ENCODE peak calls at places on chromosomes 6 and 20, in seven cellular contexts. G, S, K, Q, W, P and O are unnamed samples.
A peak's percentile ranks its signal among the peaks of the same experiment; 100 is the strongest.

GRCh38 chr6:18585032-18585573 is 198.0 kb downstream of the RNF144B start:
- DNase-seq in P (peak; percentile 90), W (no peak), G (peak; percentile 22), Q (no peak), S (peak; percentile 84), K (peak; percentile 74), O (no peak)

GRCh38 chr6:163806761-163807499 is 392.4 kb downstream of the QKI start:
- DNase-seq in Q (no peak), P (peak; percentile 46), W (no peak), K (peak; percentile 23), S (no peak), G (no peak), O (no peak)

GRCh38 chr6:6565488-6565887 is 23.0 kb upstream of the LY86 start:
- DNase-seq in G (peak; percentile 33), Q (no peak), K (no peak), P (no peak), S (no peak), W (no peak), O (no peak)

GRCh38 chr6:149134531-149134933 is 183.0 kb upstream of the TAB2 start:
- DNase-seq in P (peak; percentile 50), W (no peak), S (no peak), G (no peak), K (no peak), Q (no peak), O (no peak)

GRCh38 chr6:40986364-40986763 is 52.7 kb downstream of the UNC5CL start:
- DNase-seq in K (no peak), Q (no peak), W (no peak), P (peak; percentile 48), G (no peak), S (no peak), O (no peak)

GRCh38 chr20:23205656-23206055 is 119.5 kb upstream of the CD93 start:
- DNase-seq in S (peak; percentile 84), K (no peak), W (no peak), G (no peak), P (peak; percentile 55), Q (peak; percentile 87), O (no peak)

GRCh38 chr20:58213112-58213511 is 15.3 kb downstream of the ANKRD60 start:
- DNase-seq in P (peak; percentile 22), G (no peak), W (no peak), S (no peak), K (peak; percentile 21), Q (no peak), O (no peak)

GRCh38 chr20:19621072-19621471 is 137.0 kb upstream of the RIN2 start:
- DNase-seq in Q (no peak), G (no peak), P (peak; percentile 1), W (no peak), K (no peak), S (no peak), O (no peak)

GRCh38 chr20:50029697-50030428 is 47.1 kb downstream of the SNAI1 start:
- DNase-seq in S (peak; percentile 52), Q (peak; percentile 92), K (peak; percentile 96), W (no peak), P (peak; percentile 97), G (peak; percentile 51), O (no peak)

GRCh38 chr6:115896538-115897129 is 164.1 kb downstream of the FRK start:
- DNase-seq in G (no peak), W (peak; percentile 22), S (peak; percentile 66), K (peak; percentile 57), Q (no peak), P (peak; percentile 16), O (no peak)

GRCh38 chr6:150638765-150639164 is 39.1 kb downstream of the PLEKHG1 start:
- DNase-seq in P (peak; percentile 27), G (no peak), S (no peak), K (no peak), Q (no peak), W (no peak), O (no peak)

DNA sequence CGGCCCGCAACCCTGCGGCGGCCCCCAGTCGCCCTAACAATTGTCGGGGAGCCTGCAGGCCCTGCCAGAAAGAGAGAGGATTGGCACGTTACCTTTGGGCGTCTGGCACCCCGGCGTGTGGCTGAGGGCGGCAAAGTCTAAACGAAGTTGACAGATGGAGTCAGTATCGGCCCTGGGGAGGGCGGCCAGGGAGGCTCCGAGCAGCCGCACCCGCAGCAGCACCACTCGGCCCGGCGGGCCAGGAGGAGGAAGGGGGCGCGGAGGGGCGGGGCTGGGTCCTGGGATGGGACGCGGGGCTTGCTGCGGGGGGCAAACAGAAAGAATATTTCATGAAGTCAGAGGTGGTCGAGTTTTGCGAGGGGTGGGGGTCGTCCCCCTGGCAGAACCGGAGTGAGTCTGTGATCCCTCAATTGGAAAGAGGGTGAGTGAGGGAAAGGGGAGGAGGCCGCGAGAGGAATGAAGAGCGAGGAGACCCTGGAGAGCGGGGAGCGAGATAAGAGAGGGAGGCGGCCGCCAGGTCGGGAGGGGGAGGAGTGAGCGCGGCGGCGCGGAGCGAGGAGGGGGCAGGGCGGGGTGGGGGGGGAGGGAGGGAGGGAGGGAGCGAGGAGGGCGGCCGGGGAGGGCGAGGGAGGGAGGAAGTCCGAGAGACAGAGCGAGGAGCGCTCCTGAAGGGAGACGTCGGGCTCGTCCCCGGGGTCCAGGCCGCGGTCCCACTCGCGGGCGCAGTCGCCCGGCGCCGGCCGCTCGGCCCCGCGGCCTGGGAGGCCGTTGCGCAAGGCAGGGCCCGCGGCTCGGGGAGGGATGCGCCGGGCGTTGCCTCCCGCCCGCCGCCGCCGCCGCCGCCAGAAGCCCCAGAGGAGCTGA is at the start of gene FOXF2:
- DNase-seq in S (peak; percentile 69), P (no peak), K (no peak), Q (no peak), G (no peak), W (no peak), O (no peak)
- H3K4me3 ChIP-seq in S (peak within 1 kb of the TSS; percentile 77), P (peak within 1 kb of the TSS; percentile 73), K (peak within 1 kb of the TSS; percentile 71), Q (peak within 1 kb of the TSS; percentile 43), G (no peak within 1 kb of the TSS), W (no peak within 1 kb of the TSS), O (no peak within 1 kb of the TSS)

GRCh38 chr6:147392917-147393625 is 115.4 kb upstream of the SAMD5 start:
- DNase-seq in S (no peak), G (no peak), W (no peak), P (no peak), Q (no peak), K (no peak), O (no peak)

GRCh38 chr6:147395158-147395557 is 113.3 kb upstream of the SAMD5 start:
- DNase-seq in K (peak; percentile 57), P (peak; percentile 25), Q (no peak), G (no peak), W (no peak), S (no peak), O (no peak)

GRCh38 chr6:147389463-147389862 is 119.0 kb upstream of the SAMD5 start:
- DNase-seq in W (no peak), G (no peak), Q (no peak), S (no peak), P (no peak), K (no peak), O (no peak)

GRCh38 chr6:147384737-147385710 is 123.5 kb upstream of the SAMD5 start:
- DNase-seq in G (no peak), S (no peak), P (no peak), Q (no peak), W (no peak), K (no peak), O (no peak)

DNA sequence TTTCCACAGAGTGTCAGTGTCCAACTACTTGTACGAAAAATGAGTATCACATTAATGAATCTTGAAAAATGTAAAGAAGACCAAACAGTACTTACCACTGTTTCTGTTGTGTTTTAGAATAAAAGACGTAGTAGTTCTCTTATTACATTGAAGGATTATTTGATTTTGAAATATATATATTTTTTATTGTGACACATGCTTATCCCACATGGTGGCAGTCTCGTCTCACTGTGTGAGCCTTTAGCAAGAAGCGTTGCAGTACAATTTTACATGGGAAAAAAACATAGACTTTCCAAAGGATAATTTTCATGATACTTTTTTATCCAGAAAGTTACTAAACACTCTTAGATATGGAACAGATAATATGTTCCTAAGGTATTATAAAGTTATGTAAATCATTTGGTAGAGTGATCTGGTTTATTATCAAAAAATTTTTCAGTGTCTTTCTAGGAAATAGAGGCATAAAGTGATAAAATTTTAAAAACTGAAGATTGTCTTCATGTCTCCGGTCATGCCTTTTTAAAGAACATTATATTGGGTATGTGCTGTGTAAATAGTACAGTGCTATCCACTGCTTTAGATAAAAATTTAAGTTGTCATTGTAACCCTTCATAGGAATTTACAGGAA is 117.5 kb upstream of the SAMD5 start:
- DNase-seq in K (peak; percentile 64), S (peak; percentile 43), W (no peak), P (peak; percentile 15), Q (no peak), G (no peak), O (no peak)
- TF ChIP-seq CTCF in K (peak; percentile 53), S (peak; percentile 64), W (peak; percentile 19), P (no peak), Q (no peak), G (no peak), O (no peak)

DNA sequence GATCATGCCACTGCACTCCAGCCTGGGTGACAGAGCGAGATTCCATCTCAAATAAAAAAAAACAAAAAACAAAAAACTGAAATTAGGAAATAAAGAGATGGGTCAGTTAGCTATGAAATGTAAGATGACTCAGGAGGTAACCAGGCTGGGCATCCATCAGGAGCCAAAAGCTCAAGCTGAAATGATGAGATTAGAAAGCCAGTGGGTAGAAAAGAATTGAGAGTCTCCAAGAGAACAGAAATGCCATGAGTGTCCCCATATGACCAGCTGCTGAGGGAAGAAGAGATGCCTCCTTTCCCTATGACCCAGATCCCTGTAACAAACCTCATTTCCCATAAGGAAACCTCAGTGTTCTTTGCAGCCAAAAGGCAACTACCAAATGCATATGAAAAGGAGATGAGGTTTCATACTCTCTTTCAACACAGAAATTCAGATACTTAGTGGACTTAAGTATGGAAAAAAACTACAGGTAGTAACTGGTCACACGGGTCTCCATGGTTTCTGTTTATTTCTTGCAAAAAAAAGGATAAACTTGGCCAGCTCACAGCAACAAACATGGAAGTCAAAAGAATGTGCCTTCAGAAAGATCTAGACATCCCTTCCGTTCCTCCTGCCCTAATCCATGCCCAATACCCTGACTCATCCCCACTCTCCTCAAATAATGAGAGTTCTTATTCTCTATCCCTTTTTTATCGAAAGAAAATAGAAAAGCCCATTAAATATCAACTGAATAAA is 8.1 kb downstream of the ARHGAP18 start:
- DNase-seq in K (peak; percentile 50), Q (no peak), G (no peak), P (peak; percentile 63), S (no peak), W (no peak), O (no peak)
- H3K4me3 ChIP-seq in K (no peak overlapping the region), Q (no peak overlapping the region), G (no peak overlapping the region), P (no peak overlapping the region), S (no peak overlapping the region), W (no peak overlapping the region), O (no peak overlapping the region)

DNA sequence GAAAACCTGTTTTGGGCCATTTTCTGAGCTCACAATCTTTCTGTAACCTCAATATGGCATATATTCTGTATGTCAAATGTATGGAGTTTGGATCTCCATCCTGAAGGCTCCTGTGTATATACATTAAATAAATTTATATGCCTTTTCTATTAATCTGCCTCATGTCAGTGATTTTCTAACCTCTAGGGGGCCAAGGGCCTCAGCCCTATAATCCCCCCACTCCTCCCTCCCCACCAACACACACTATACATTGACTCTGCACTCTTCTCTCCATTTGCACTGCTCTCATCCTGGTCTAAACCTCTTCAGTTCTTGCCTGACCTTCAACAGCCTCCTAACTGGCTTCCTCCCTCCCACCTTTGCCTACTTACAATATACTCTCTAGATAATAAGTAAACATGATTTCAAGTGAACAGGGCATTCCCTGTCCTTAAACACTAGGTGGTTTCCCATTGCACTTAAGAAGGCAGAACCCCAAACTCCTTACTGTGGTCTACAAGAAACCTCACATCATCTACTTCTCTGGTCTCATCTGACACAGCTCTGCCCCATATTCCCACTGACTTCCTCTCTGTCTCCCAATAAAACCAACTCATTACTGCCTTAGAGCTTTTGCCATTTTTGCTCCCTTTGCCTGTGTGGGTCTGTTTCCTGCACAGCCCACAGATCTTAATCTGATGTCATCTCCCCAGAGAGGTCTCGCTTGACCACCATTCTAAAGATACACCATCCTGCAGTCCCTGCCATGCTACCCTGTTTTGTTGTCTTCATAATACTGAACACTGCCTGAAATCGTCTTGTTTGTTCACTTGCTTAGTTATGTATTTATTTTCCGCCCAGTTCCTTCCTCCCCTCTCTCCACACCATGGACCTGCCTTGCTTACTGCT is 213.7 kb downstream of the SYNE1 start:
- DNase-seq in P (no peak), S (no peak), G (no peak), Q (no peak), W (no peak), K (no peak), O (no peak)
- TF ChIP-seq CTCF in P (no peak), S (no peak), G (no peak), Q (no peak), W (no peak), K (no peak), O (peak; percentile 14)